ENCODE peak calls at places on chromosomes 11 and 22, in six cellular contexts. U, O, L, C, H and Z are unnamed samples.

GRCh38 chr11:72100462-72100861 is 2.6 kb downstream of the LAMTOR1 start:
- DNase-seq in U (no peak), O (no peak), L (no peak), C (no peak), H (no peak), Z (peak; percentile 44)

GRCh38 chr11:3153291-3153861 is 11.7 kb downstream of the OSBPL5 start:
- DNase-seq in U (no peak), O (no peak), L (no peak), C (peak; percentile 97), H (no peak), Z (no peak)

GRCh38 chr11:65900125-65900898 is at the start of gene FOSL1:
- DNase-seq in U (peak; percentile 57), O (peak; percentile 98), L (peak; percentile 87), C (peak; percentile 97), H (peak; percentile 99), Z (peak; percentile 94)

GRCh38 chr22:25361899-25362214 is 142.4 kb downstream of the CRYBB2 start:
- DNase-seq in U (no peak), O (no peak), L (no peak), C (no peak), H (no peak), Z (no peak)

GRCh38 chr11:110455718-110456117 is 26.0 kb downstream of the FDX1 start:
- DNase-seq in U (peak; percentile 17), O (no peak), L (no peak), C (no peak), H (no peak), Z (no peak)

GRCh38 chr11:79059171-79059570 is 381.7 kb downstream of the TENM4 start:
- DNase-seq in U (no peak), O (no peak), L (no peak), C (no peak), H (no peak), Z (no peak)

GRCh38 chr22:30217698-30218565 is 28.6 kb downstream of the LIF start:
- DNase-seq in U (no peak), O (no peak), L (no peak), C (no peak), H (no peak), Z (no peak)

GRCh38 chr22:46941958-46942815 is 179.7 kb downstream of the TBC1D22A start:
- DNase-seq in U (no peak), O (no peak), L (no peak), C (peak; percentile 13), H (no peak), Z (no peak)

GRCh38 chr22:48418831-48419230 is 1408.8 kb downstream of the BRD1 start:
- DNase-seq in U (no peak), O (no peak), L (no peak), C (no peak), H (no peak), Z (no peak)

GRCh38 chr11:114179234-114179941 is 116.8 kb upstream of the NNMT start:
- DNase-seq in U (no peak), O (no peak), L (no peak), C (no peak), H (no peak), Z (peak; percentile 97)

GRCh38 chr22:34592341-34592740 is 473.6 kb upstream of the ISX start:
- DNase-seq in U (no peak), O (no peak), L (no peak), C (no peak), H (no peak), Z (no peak)

GRCh38 chr11:4090258-4090657 is 4.3 kb upstream of the RRM1 start:
- DNase-seq in U (no peak), O (no peak), L (no peak), C (no peak), H (no peak), Z (no peak)

GRCh38 chr22:37462983-37463382 is 23.2 kb downstream of the MFNG start:
- DNase-seq in U (no peak), O (peak; percentile 88), L (peak; percentile 64), C (peak; percentile 49), H (peak; percentile 72), Z (no peak)

GRCh38 chr22:36528336-36528735 is 630 bp downstream of the EIF3D start:
- DNase-seq in U (no peak), O (no peak), L (peak; percentile 64), C (no peak), H (no peak), Z (no peak)

GRCh38 chr11:132782102-132782501 is 750.2 kb downstream of the OPCML start:
- DNase-seq in U (no peak), O (no peak), L (no peak), C (no peak), H (no peak), Z (no peak)

GRCh38 chr11:14454861-14455632 is 44.6 kb downstream of the COPB1 start:
- DNase-seq in U (no peak), O (peak; percentile 54), L (peak; percentile 75), C (peak; percentile 39), H (no peak), Z (peak; percentile 68)

GRCh38 chr11:96282846-96283245 is 60.1 kb downstream of the MAML2 start:
- DNase-seq in U (no peak), O (no peak), L (no peak), C (no peak), H (no peak), Z (no peak)

GRCh38 chr11:84089072-84090057 is 803.2 kb upstream of the CCDC90B start:
- DNase-seq in U (no peak), O (no peak), L (no peak), C (no peak), H (no peak), Z (no peak)

GRCh38 chr22:44319685-44320084 is 6.9 kb upstream of the SHISAL1 start:
- DNase-seq in U (no peak), O (no peak), L (no peak), C (no peak), H (no peak), Z (no peak)

GRCh38 chr22:49962012-49962750 is 1.6 kb downstream of the PIM3 start:
- DNase-seq in U (no peak), O (peak; percentile 85), L (peak; percentile 56), C (peak; percentile 93), H (peak; percentile 92), Z (peak; percentile 96)
- H4K20me1 ChIP-seq in U (peaks cover 2% of the 10 kb centered on the region), O (peaks cover 5% of the 10 kb centered on the region), L (peaks cover 52% of the 10 kb centered on the region), C (peaks cover 37% of the 10 kb centered on the region), H (no peaks in the 10 kb centered on the region), Z (no peaks in the 10 kb centered on the region)

DNA sequence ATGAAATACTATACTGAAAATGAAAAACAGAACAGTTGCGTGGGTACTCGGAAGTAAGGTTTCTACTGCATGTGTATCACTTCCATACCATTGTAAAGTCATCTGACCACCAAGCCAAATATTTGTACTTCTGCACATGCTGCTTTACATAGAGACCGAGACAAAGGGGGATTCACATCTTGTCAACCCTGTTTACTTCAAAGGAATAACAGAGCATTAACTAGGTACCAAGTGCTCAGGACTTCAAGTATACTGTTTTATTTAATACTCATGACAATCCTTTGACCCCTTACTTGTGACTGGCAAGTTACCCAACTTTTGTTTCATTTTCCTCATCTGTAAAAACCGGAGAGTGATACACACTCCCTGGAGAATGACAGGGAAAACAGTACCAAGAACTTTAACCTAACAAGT is 9.9 kb downstream of the MAPK1 start:
- DNase-seq in U (peak; percentile 45), O (no peak), L (no peak), C (peak; percentile 30), H (no peak), Z (no peak)
- H3K4me2 ChIP-seq in U (peak overlapping the region; percentile 66), O (no peak overlapping the region), L (peak overlapping the region; percentile 8), C (peak overlapping the region; percentile 55), H (no peak overlapping the region), Z (no peak overlapping the region)

DNA sequence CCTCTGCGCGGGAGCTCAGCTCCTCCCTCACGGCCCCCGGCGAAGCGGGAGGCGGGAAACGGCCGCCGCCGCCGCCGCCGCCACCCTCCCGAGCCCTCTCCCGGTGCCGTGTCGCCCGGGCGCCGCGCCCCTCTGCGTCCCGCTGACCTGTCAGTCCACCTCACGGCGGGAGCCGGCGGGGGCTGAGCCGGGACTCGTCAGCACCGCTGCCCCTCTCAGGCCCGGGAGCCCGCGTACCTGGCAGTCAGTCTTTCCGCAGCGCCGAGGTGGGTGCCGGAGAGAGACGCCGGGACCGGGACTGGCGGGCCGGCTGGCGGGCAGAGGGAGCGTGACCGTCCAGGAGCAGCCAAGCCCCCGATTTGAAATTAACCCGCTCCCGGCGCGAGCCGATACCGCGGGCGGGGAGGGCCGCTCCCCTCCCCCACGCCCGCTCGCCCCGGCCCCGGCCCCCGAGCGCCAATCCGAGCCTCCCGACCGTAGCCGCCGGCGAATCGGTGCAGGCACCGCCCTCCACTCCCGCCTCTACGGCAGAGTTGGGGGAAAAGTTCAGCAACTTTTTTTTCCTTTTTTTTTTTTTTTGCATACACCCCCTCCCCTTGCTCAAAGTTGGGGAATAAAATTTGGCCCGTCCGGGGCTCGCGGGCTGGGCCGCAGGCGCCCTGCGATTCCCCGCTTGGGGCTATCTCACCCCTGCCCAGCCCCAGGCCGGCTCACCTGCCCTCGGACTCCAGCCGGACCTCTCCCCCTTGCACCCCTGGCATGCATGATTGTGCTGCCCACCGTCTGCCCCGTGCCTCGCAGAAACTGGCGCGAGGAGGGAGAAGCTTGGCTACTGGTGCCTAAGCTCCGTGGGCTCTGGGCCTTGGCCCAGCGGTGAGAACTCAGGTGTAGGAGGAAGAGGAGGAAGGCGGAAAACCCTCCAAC is 777 bp upstream of the E2F8 start:
- DNase-seq in U (no peak), O (peak; percentile 69), L (peak; percentile 82), C (no peak), H (peak; percentile 71), Z (peak; percentile 8)
- H2AFZ ChIP-seq in U (peak overlapping the region; percentile 85), O (peak overlapping the region; percentile 97), L (peak overlapping the region; percentile 46), C (peak overlapping the region; percentile 94), H (no peak overlapping the region), Z (peak overlapping the region; percentile 92)

GRCh38 chr11:48105096-48105990 is 111.3 kb upstream of the OR4B1 start:
- DNase-seq in U (no peak), O (no peak), L (peak; percentile 78), C (no peak), H (no peak), Z (no peak)
- H4K20me1 ChIP-seq in U (no peaks in the 10 kb centered on the region), O (no peaks in the 10 kb centered on the region), L (no peaks in the 10 kb centered on the region), C (peaks cover 3% of the 10 kb centered on the region), H (peaks cover 3% of the 10 kb centered on the region), Z (no peaks in the 10 kb centered on the region)

GRCh38 chr11:64008283-64008931 is 22.2 kb downstream of the OTUB1 start:
- DNase-seq in U (no peak), O (no peak), L (no peak), C (no peak), H (no peak), Z (no peak)
- H3K4me2 ChIP-seq in U (no peak overlapping the region), O (peak overlapping the region; percentile 92), L (no peak overlapping the region), C (no peak overlapping the region), H (peak overlapping the region; percentile 77), Z (no peak overlapping the region)

DNA sequence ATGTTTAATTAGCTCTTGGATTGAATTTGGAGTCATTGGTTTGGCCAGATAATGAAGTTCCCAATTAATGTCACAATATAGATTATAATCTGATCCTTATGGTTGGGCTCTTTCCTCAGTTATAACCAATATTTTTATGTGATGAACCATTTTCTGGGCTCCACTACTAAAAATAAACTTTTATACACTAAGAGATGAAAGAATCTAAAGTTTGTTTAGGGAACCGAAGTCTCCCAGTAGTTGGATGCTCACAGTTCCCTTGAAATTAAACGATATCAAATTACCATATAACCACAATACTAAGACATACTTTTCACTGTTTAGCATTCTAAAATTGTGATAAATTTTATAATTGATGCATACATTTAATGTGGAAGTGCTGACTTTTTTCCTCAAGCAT is 47.0 kb upstream of the ARHGAP42 start:
- DNase-seq in U (no peak), O (no peak), L (no peak), C (peak; percentile 66), H (no peak), Z (no peak)
- H2AFZ ChIP-seq in U (no peak overlapping the region), O (no peak overlapping the region), L (no peak overlapping the region), C (no peak overlapping the region), H (no peak overlapping the region), Z (no peak overlapping the region)